ENCODE peak calls at places on chromosome 19, in eight cellular contexts. S is endothelial cell of umbilical vein, R is upper lobe of left lung, Q is esophagus squamous epithelium, G is right lobe of liver, B is prostate gland, J is breast epithelium, W is body of pancreas. T is an unnamed sample. For H3K4me1, the result is how much of the 10 kb centered on the place peaks cover.

GRCh38 chr19:5253403-5254110 is 87.1 kb downstream of the PTPRS start:
- DNase-seq in S (no peak), R (no peak), Q (no peak), G (no peak), B (no peak), J (no peak), W (no peak), T (no peak)

GRCh38 chr19:17227798-17228367 is 1.9 kb downstream of the OCEL1 start:
- DNase-seq in S (no peak), R (no peak), Q (no peak), G (peak), B (no peak), J (no peak), W (peak), T (no peak)

GRCh38 chr19:50198431-50199253 is 4.8 kb upstream of the MYH14 start:
- DNase-seq in S (no peak), R (no peak), Q (no peak), G (no peak), B (no peak), J (no peak), W (no peak), T (no peak)

GRCh38 chr19:4018775-4019504 is 11.4 kb downstream of the PIAS4 start:
- DNase-seq in S (no peak), R (no peak), Q (no peak), G (no peak), B (no peak), J (no peak), W (no peak), T (no peak)

GRCh38 chr19:10187315-10187714 is 7.4 kb downstream of the DNMT1 start:
- DNase-seq in S (no peak), R (no peak), Q (no peak), G (no peak), B (no peak), J (no peak), W (no peak), T (no peak)

GRCh38 chr19:5425260-5425659 is 30.0 kb upstream of the ZNRF4 start:
- DNase-seq in S (no peak), R (no peak), Q (no peak), G (no peak), B (no peak), J (no peak), W (no peak), T (no peak)

GRCh38 chr19:5024282-5024681 is 55.4 kb downstream of the KDM4B start:
- DNase-seq in S (no peak), R (peak), Q (no peak), G (no peak), B (no peak), J (no peak), W (no peak), T (no peak)

GRCh38 chr19:51794865-51795490 is at the start of gene FPR3:
- DNase-seq in S (no peak), R (no peak), Q (no peak), G (no peak), B (no peak), J (no peak), W (no peak), T (no peak)

GRCh38 chr19:41537789-41538188 is 38.2 kb upstream of the CEACAM21 start:
- DNase-seq in S (peak), R (no peak), Q (no peak), G (no peak), B (no peak), J (no peak), W (no peak), T (no peak)

GRCh38 chr19:39126593-39127187 is 1.1 kb downstream of the PAK4 start:
- DNase-seq in S (peak), R (peak), Q (no peak), G (peak), B (peak), J (no peak), W (peak), T (no peak)

GRCh38 chr19:52170304-52170703 is 1.1 kb downstream of the ZNF836 start:
- DNase-seq in S (no peak), R (no peak), Q (no peak), G (no peak), B (no peak), J (no peak), W (no peak), T (no peak)

GRCh38 chr19:23795462-23795861 is 36.8 kb upstream of the ZNF681 start:
- DNase-seq in S (no peak), R (no peak), Q (no peak), G (no peak), B (no peak), J (no peak), W (no peak), T (no peak)

GRCh38 chr19:32708457-32708856 is 11.1 kb upstream of the TDRD12 start:
- DNase-seq in S (no peak), R (peak), Q (no peak), G (no peak), B (no peak), J (no peak), W (no peak), T (no peak)

GRCh38 chr19:11152318-11153062 is 3.1 kb downstream of the SPC24 start:
- DNase-seq in S (peak), R (peak), Q (no peak), G (peak), B (peak), J (peak), W (peak), T (peak)

GRCh38 chr19:39843919-39844793 is 2.0 kb downstream of the FBL start:
- DNase-seq in S (peak), R (no peak), Q (no peak), G (no peak), B (no peak), J (no peak), W (peak), T (no peak)

GRCh38 chr19:38970664-38971532 is 4.6 kb downstream of the FBXO17 start:
- DNase-seq in S (no peak), R (no peak), Q (no peak), G (no peak), B (no peak), J (no peak), W (no peak), T (no peak)

GRCh38 chr19:46776927-46777911 is 11.2 kb downstream of the SLC1A5 start:
- DNase-seq in S (no peak), R (no peak), Q (no peak), G (no peak), B (no peak), J (no peak), W (no peak), T (no peak)

DNA sequence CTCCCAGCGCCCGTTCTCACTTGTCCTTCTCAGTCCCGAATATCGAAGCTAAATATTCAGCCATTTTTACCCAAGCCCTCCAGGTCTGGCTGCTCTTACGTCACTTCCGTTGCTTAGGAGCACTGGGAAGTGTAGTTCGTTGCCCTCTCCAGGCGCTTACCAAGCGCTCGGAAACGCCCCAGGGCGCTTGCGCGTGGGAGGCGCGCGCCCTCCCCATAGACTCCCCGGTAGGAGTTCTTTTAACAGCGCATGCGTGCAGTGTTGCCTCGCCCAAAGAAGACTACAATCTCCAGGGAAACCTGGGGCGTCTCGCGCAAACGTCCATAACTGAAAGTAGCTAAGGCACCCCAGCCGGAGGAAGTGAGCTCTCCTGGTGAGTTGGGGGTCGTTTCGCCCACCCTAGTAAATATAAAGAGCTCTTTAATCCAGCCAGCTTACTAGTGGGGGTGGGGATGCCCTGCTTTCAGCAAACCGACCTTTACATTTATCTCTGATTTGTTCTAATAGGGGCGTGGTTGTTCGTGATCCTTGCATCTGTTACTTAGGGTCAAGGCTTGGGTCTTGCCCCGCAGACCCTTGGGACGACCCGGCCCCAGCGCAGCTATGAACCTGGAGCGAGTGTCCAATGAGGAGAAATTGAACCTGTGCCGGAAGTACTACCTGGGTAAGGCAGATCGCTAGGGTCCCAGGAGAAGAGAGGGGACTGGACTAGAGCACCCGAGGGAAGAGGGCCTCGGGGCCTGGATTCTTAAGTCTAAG is at the start of the genes PSENEN and U2AF1L4:
- DNase-seq in S (peak), R (peak), Q (peak), G (peak), B (peak), J (peak), W (peak), T (peak)
- H3K4me1 ChIP-seq in S (under half), R (half or more), Q (under half), G (under half), B (under half), J (under half), W (under half), T (half or more)

GRCh38 chr19:45011959-45012358 is 10.7 kb downstream of the RELB start:
- DNase-seq in S (no peak), R (no peak), Q (no peak), G (no peak), B (no peak), J (no peak), W (no peak), T (no peak)

GRCh38 chr19:45021971-45022370 is 16.9 kb upstream of the CLASRP start:
- DNase-seq in S (no peak), R (no peak), Q (no peak), G (no peak), B (no peak), J (no peak), W (no peak), T (no peak)

GRCh38 chr19:45019187-45019586 is 17.9 kb downstream of the RELB start:
- DNase-seq in S (no peak), R (no peak), Q (no peak), G (no peak), B (no peak), J (no peak), W (no peak), T (no peak)

GRCh38 chr19:45020071-45020470 is 18.8 kb upstream of the CLASRP start:
- DNase-seq in S (no peak), R (no peak), Q (no peak), G (peak), B (no peak), J (no peak), W (no peak), T (no peak)

DNA sequence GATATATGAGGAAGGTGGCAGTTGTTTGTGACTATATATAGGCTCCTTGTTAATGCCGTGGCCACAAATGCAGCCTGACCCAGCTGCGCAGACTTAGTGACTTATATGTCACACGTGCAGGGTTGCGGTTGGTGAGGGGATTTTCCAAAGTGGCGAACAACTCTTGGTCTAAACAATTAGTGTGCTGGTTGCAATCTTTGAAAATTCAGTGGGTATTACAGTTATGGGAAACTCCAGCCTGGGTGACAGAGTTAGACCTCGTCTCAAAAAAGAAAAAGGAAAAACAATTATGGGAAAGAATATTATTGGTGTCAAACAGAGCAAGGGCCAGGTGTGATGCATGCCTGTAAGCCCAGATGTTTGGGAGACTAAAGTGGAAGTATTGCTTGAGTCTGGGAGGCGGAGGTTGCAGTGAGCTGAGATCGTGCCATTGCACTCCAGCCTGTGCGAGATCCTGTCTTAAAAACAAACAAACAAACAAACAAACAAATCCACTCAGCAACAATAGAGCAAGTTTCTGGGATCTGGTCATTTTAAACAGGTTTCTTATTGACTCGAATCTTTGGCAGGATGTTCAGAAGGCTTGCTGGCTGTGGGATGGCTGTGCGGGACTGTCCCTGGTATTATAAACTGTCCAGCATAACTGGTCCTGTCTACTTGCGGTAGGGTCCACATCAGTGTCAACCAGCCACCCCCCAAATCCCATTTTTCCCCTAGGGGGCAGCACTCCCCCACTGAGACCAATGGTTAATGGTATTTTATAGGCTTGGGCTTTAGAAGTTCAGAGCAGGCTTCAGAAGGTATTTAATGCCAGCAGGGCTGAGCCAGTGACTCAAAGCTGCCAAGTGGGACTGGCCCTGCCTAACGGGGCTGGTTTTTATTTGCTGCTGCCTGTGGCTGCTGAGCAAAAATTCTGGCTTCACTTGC is 15.4 kb downstream of the RELB start:
- DNase-seq in S (peak), R (peak), Q (no peak), G (peak), B (peak), J (peak), W (peak), T (no peak)
- TF ChIP-seq POLR2A in S (no peak), R (no peak), Q (no peak), G (no peak), B (no peak), J (no peak), W (no peak), T (no peak)

GRCh38 chr19:15292847-15293582 is 39.3 kb downstream of the BRD4 start:
- DNase-seq in S (peak), R (no peak), Q (no peak), G (no peak), B (no peak), J (no peak), W (peak), T (no peak)

GRCh38 chr19:15294591-15294990 is 37.7 kb downstream of the BRD4 start:
- DNase-seq in S (no peak), R (no peak), Q (no peak), G (no peak), B (no peak), J (no peak), W (no peak), T (no peak)

GRCh38 chr19:15291666-15292065 is 40.7 kb downstream of the BRD4 start:
- DNase-seq in S (no peak), R (no peak), Q (no peak), G (no peak), B (no peak), J (no peak), W (no peak), T (no peak)

GRCh38 chr19:15292140-15292539 is 40.2 kb downstream of the BRD4 start:
- DNase-seq in S (no peak), R (no peak), Q (no peak), G (no peak), B (no peak), J (no peak), W (no peak), T (no peak)

DNA sequence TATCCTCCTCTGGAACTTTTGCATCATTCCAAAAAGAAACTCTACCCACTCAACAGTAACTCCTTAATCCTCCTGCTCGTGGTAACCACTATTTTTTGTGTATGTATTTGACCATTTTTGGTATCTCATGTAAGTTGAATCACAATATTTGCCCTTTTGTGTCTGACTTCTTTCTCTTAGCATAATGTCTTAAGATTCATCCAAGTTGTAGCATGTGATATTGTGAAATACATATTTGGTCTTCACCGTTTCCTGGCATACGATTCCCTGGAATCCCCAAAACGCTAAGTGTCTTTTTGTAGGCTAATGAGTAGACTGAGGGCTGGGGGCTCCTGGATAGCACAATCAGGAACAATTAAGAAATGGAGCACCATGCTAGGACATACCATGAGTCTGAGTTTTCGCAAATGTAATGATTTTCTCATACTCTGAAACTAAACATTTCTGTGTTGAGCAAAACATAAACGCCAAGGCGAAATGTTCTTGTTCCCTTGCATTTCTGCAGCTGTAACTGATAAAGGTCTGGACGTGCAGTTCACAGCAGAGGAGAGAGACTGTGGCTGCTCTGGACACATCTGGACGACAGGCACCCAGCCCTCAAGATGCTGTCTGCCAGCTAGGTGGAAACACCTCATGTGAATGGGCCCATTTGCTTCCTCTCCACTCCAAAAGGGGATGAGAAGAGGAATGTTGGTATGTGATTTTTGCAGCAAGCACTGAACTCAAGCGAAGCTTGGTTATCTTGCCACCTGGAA is 38.4 kb downstream of the BRD4 start:
- DNase-seq in S (no peak), R (no peak), Q (no peak), G (no peak), B (no peak), J (no peak), W (no peak), T (no peak)
- H3K4me1 ChIP-seq in S (under half), R (half or more), Q (half or more), G (under half), B (under half), J (half or more), W (half or more), T (half or more)

GRCh38 chr19:19056636-19057275 is 7.0 kb upstream of the SLC25A42 start:
- DNase-seq in S (no peak), R (no peak), Q (no peak), G (no peak), B (no peak), J (no peak), W (no peak), T (no peak)

GRCh38 chr19:19055701-19056100 is 8.1 kb upstream of the SLC25A42 start:
- DNase-seq in S (no peak), R (no peak), Q (no peak), G (no peak), B (no peak), J (no peak), W (no peak), T (no peak)

GRCh38 chr19:19053508-19054314 is 10.1 kb upstream of the SLC25A42 start:
- DNase-seq in S (peak), R (peak), Q (no peak), G (peak), B (peak), J (no peak), W (peak), T (no peak)

GRCh38 chr19:19054315-19054938 is 9.4 kb upstream of the SLC25A42 start:
- DNase-seq in S (no peak), R (no peak), Q (no peak), G (no peak), B (no peak), J (no peak), W (no peak), T (no peak)

DNA sequence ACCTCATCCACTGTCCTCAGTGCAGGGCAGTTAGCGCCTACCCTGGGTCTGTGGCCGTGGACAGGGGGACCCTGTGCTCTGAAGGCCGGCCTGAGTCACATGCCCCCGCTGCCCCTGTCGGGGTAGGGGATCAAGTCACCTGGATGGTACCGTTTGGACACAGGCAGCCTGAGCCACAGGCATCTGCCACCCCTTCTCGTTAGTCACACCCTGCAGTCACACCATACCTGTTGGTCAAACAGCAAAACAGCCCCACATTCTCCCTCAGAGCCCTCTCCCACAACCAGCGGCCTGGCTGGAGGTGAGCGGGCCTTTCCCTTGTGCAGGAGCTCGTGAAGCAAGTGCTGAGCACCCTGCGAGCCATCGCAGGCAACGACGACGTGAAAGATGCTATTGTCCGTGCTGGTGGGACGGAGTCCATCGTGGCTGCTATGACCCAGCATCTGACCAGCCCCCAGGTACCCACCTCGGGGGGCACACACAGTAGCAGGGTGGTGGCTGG is 8.8 kb upstream of the SLC25A42 start:
- DNase-seq in S (no peak), R (no peak), Q (no peak), G (no peak), B (no peak), J (no peak), W (no peak), T (no peak)
- TF ChIP-seq POLR2A in S (no peak), R (no peak), Q (no peak), G (no peak), B (no peak), J (no peak), W (no peak), T (no peak)

GRCh38 chr19:1249990-1250298 is 1.6 kb downstream of the MIDN start:
- DNase-seq in S (no peak), R (no peak), Q (no peak), G (no peak), B (no peak), J (no peak), W (no peak), T (no peak)
- H3K4me1 ChIP-seq in S (under half), R (half or more), Q (half or more), G (under half), B (under half), J (under half), W (half or more), T (half or more)

GRCh38 chr19:49085020-49085867 is at the start of gene SNRNP70:
- DNase-seq in S (peak), R (peak), Q (peak), G (peak), B (peak), J (peak), W (peak), T (peak)
- TF ChIP-seq POLR2A in S (peak), R (peak), Q (no peak), G (peak), B (peak), J (peak), W (peak), T (peak)

GRCh38 chr19:1333789-1334188 is 48.1 kb downstream of the EFNA2 start:
- DNase-seq in S (no peak), R (no peak), Q (no peak), G (no peak), B (no peak), J (no peak), W (no peak), T (no peak)

GRCh38 chr19:1340681-1341469 is 42.8 kb upstream of the NDUFS7 start:
- DNase-seq in S (no peak), R (no peak), Q (no peak), G (no peak), B (no peak), J (no peak), W (no peak), T (no peak)

GRCh38 chr19:1336079-1336684 is 47.5 kb upstream of the NDUFS7 start:
- DNase-seq in S (no peak), R (no peak), Q (no peak), G (no peak), B (no peak), J (no peak), W (no peak), T (no peak)
- H3K4me1 ChIP-seq in S (under half), R (under half), Q (under half), G (under half), B (under half), J (under half), W (under half), T (under half)

GRCh38 chr19:16175954-16176353 is 2.6 kb upstream of the CIB3 start:
- DNase-seq in S (no peak), R (no peak), Q (no peak), G (no peak), B (no peak), J (no peak), W (no peak), T (no peak)
- TF ChIP-seq POLR2A in S (no peak), R (no peak), Q (no peak), G (no peak), B (no peak), J (no peak), W (no peak), T (no peak)